ENCODE peak calls at places on chromosomes 7 and 10, in seven cellular contexts. S is AG04449; P is activated T-cell treated with anti-CD3 and anti-CD28 coated beads, Interleukin-2, amount 50 U/mL, for 72 hours; X is stimulated activated CD4-positive, alpha-beta T cell treated with anti-CD3 and anti-CD28 coated beads, TNF-alpha, amount 100 ng/mL, for 24 hours; L is progenitor cell of endocrine pancreas; K is A673; O is stromal cell of bone marrow. J is an unnamed sample.

GRCh38 chr10:24344279-24344678 is 135.3 kb downstream of the KIAA1217 start:
- DNase-seq in L (no peak), O (peak; percentile 89), P (no peak), S (peak; percentile 98), X (no peak), K (peak; percentile 77), J (peak; percentile 92)

GRCh38 chr10:96254976-96255375 is 16.4 kb downstream of the BLNK start:
- DNase-seq in X (no peak), L (no peak), P (no peak), S (no peak), K (no peak), O (no peak), J (no peak)

GRCh38 chr10:33134011-33134751 is 176.2 kb upstream of the ITGB1 start:
- DNase-seq in P (peak; percentile 79), O (peak; percentile 82), K (peak; percentile 48), S (peak; percentile 82), X (peak; percentile 64), L (no peak), J (peak; percentile 88)

GRCh38 chr7:151395036-151395367 is 14.8 kb downstream of the WDR86 start:
- DNase-seq in K (no peak), X (no peak), S (no peak), O (no peak), L (no peak), P (no peak), J (no peak)

GRCh38 chr10:132480356-132480755 is 57.2 kb upstream of the INPP5A start:
- DNase-seq in K (no peak), P (no peak), L (no peak), S (no peak), O (no peak), X (no peak), J (no peak)

GRCh38 chr10:127012769-127013152 is 107.5 kb downstream of the DOCK1 start:
- DNase-seq in P (no peak), S (no peak), K (no peak), X (no peak), O (no peak), L (no peak), J (no peak)

GRCh38 chr7:35792472-35793224 is 8.2 kb upstream of the SEPTIN7 start:
- DNase-seq in O (peak; percentile 53), K (peak; percentile 90), S (peak; percentile 12), X (no peak), L (no peak), P (no peak), J (no peak)

GRCh38 chr10:62038609-62039190 is 137.2 kb downstream of the ARID5B start:
- DNase-seq in O (peak; percentile 64), P (peak; percentile 78), X (peak; percentile 47), L (peak; percentile 16), S (no peak), K (peak; percentile 93), J (no peak)

GRCh38 chr10:17854044-17854652 is 45.0 kb downstream of the MRC1 start:
- DNase-seq in K (no peak), L (no peak), P (no peak), X (no peak), O (no peak), S (no peak), J (no peak)

GRCh38 chr7:127927339-127927679 is 103.9 kb downstream of the LRRC4 start:
- DNase-seq in K (peak; percentile 30), S (no peak), P (no peak), O (no peak), X (no peak), L (no peak), J (no peak)

GRCh38 chr7:142745091-142745635 is 4.1 kb upstream of the PRSS1 start:
- DNase-seq in X (no peak), P (no peak), O (no peak), K (no peak), L (no peak), S (no peak), J (no peak)

GRCh38 chr10:49179699-49180511 is 8.3 kb downstream of the TMEM273 start:
- DNase-seq in S (no peak), L (no peak), O (no peak), P (peak; percentile 42), K (no peak), X (no peak), J (no peak)

GRCh38 chr10:4074559-4075407 is 289.8 kb upstream of the KLF6 start:
- DNase-seq in P (peak; percentile 20), O (no peak), X (no peak), K (no peak), S (no peak), L (no peak), J (no peak)